ENCODE peak calls at places on chromosomes 5 and 9, in four cellular contexts. One of them, this sample, is unnamed.
A peak's percentile ranks its signal among the peaks of the same experiment; 100 is the strongest.

GRCh38 chr9:131624636-131625241 is 79.4 kb downstream of the PRRT1B start:
- DNase-seq in SK-N-SH: peak; percentile 52
- DNase-seq in HepG2: no peak
- DNase-seq in GM12878: no peak
- DNase-seq in this sample: no peak

GRCh38 chr9:93212409-93212808 is 28.5 kb downstream of the WNK2 start:
- DNase-seq in SK-N-SH: no peak
- DNase-seq in HepG2: no peak
- DNase-seq in GM12878: no peak
- DNase-seq in this sample: no peak

GRCh38 chr5:163433271-163433670 is 4.1 kb upstream of the CCNG1 start:
- DNase-seq in SK-N-SH: no peak
- DNase-seq in HepG2: no peak
- DNase-seq in GM12878: no peak
- DNase-seq in this sample: no peak

GRCh38 chr5:42970636-42971559 is 69.2 kb downstream of the ANXA2R start:
- DNase-seq in SK-N-SH: no peak
- DNase-seq in HepG2: no peak
- DNase-seq in GM12878: no peak
- DNase-seq in this sample: no peak

GRCh38 chr5:93800988-93801811 is 59.8 kb upstream of the POU5F2 start:
- DNase-seq in SK-N-SH: peak; percentile 26
- DNase-seq in HepG2: peak; percentile 45
- DNase-seq in GM12878: peak; percentile 2
- DNase-seq in this sample: peak; percentile 66

GRCh38 chr9:18611946-18612345 is 138.0 kb downstream of the ADAMTSL1 start:
- DNase-seq in SK-N-SH: no peak
- DNase-seq in HepG2: no peak
- DNase-seq in GM12878: no peak
- DNase-seq in this sample: no peak

GRCh38 chr9:100070642-100071041 is 28.2 kb downstream of the ERP44 start:
- DNase-seq in SK-N-SH: no peak
- DNase-seq in HepG2: no peak
- DNase-seq in GM12878: no peak
- DNase-seq in this sample: no peak

GRCh38 chr5:151141535-151141934 is 16.0 kb downstream of the ANXA6 start:
- DNase-seq in SK-N-SH: no peak
- DNase-seq in HepG2: no peak
- DNase-seq in GM12878: no peak
- DNase-seq in this sample: no peak

GRCh38 chr5:87120518-87121314 is 147.0 kb upstream of the RASA1 start:
- DNase-seq in SK-N-SH: no peak
- DNase-seq in HepG2: no peak
- DNase-seq in GM12878: no peak
- DNase-seq in this sample: peak; percentile 85

GRCh38 chr5:122967625-122968024 is 68.9 kb downstream of the PPIC start:
- DNase-seq in SK-N-SH: no peak
- DNase-seq in HepG2: no peak
- DNase-seq in GM12878: peak; percentile 43
- DNase-seq in this sample: no peak

GRCh38 chr9:137294091-137294683 is 7.9 kb downstream of the NRARP start:
- DNase-seq in SK-N-SH: peak; percentile 73
- DNase-seq in HepG2: peak; percentile 80
- DNase-seq in GM12878: no peak
- DNase-seq in this sample: peak; percentile 74

GRCh38 chr9:134233022-134233421 is 68.7 kb upstream of the RNU6ATAC start:
- DNase-seq in SK-N-SH: no peak
- DNase-seq in HepG2: no peak
- DNase-seq in GM12878: no peak
- DNase-seq in this sample: no peak

GRCh38 chr5:14467886-14468285 is 113.7 kb upstream of the OTULINL start:
- DNase-seq in SK-N-SH: no peak
- DNase-seq in HepG2: no peak
- DNase-seq in GM12878: no peak
- DNase-seq in this sample: no peak

GRCh38 chr5:147403659-147404640 is 105.9 kb downstream of the DPYSL3 start:
- DNase-seq in SK-N-SH: no peak
- DNase-seq in HepG2: no peak
- DNase-seq in GM12878: peak; percentile 63
- DNase-seq in this sample: peak; percentile 66

GRCh38 chr5:87074934-87075541 is 192.6 kb upstream of the RASA1 start:
- DNase-seq in SK-N-SH: no peak
- DNase-seq in HepG2: no peak
- DNase-seq in GM12878: peak; percentile 89
- DNase-seq in this sample: peak; percentile 43

GRCh38 chr9:134972140-134972539 is 54.4 kb upstream of the FCN1 start:
- DNase-seq in SK-N-SH: no peak
- DNase-seq in HepG2: no peak
- DNase-seq in GM12878: no peak
- DNase-seq in this sample: no peak

GRCh38 chr5:172837640-172838039 is 3.6 kb downstream of the ERGIC1 start:
- DNase-seq in SK-N-SH: no peak
- DNase-seq in HepG2: no peak
- DNase-seq in GM12878: peak; percentile 73
- DNase-seq in this sample: no peak

GRCh38 chr9:136846376-136847064 is 2.7 kb upstream of the PHPT1 start:
- DNase-seq in SK-N-SH: no peak
- DNase-seq in HepG2: no peak
- DNase-seq in GM12878: no peak
- DNase-seq in this sample: no peak

GRCh38 chr9:19232117-19232829 is 1.8 kb downstream of the DENND4C start:
- DNase-seq in SK-N-SH: no peak
- DNase-seq in HepG2: no peak
- DNase-seq in GM12878: no peak
- DNase-seq in this sample: no peak

GRCh38 chr5:181056431-181056830 is 16.4 kb downstream of the BTNL9 start:
- DNase-seq in SK-N-SH: no peak
- DNase-seq in HepG2: no peak
- DNase-seq in GM12878: no peak
- DNase-seq in this sample: no peak

GRCh38 chr9:2623046-2623865 is 1.7 kb downstream of the VLDLR start:
- DNase-seq in SK-N-SH: peak; percentile 68
- DNase-seq in HepG2: peak; percentile 33
- DNase-seq in GM12878: no peak
- DNase-seq in this sample: no peak

GRCh38 chr9:18067553-18068120 is 406.3 kb upstream of the ADAMTSL1 start:
- DNase-seq in SK-N-SH: no peak
- DNase-seq in HepG2: no peak
- DNase-seq in GM12878: no peak
- DNase-seq in this sample: no peak

GRCh38 chr5:68268363-68269130 is 53.0 kb downstream of the PIK3R1 start:
- DNase-seq in SK-N-SH: no peak
- DNase-seq in HepG2: no peak
- DNase-seq in GM12878: no peak
- DNase-seq in this sample: no peak

GRCh38 chr9:92535940-92536850 is at the start of gene ECM2:
- DNase-seq in SK-N-SH: no peak
- DNase-seq in HepG2: no peak
- DNase-seq in GM12878: no peak
- DNase-seq in this sample: no peak

GRCh38 chr5:136174021-136174659 is 18.8 kb downstream of the SMIM32 start:
- DNase-seq in SK-N-SH: peak; percentile 48
- DNase-seq in HepG2: peak; percentile 67
- DNase-seq in GM12878: peak; percentile 12
- DNase-seq in this sample: peak; percentile 15

GRCh38 chr5:150636391-150637244 is 3.8 kb upstream of the SYNPO start:
- DNase-seq in SK-N-SH: peak; percentile 84
- DNase-seq in HepG2: no peak
- DNase-seq in GM12878: no peak
- DNase-seq in this sample: no peak

GRCh38 chr5:122182491-122182921 is 53.2 kb downstream of the ZNF474 start:
- DNase-seq in SK-N-SH: no peak
- DNase-seq in HepG2: no peak
- DNase-seq in GM12878: no peak
- DNase-seq in this sample: no peak

GRCh38 chr9:80516678-80517077 is 944.9 kb downstream of the TLE4 start:
- DNase-seq in SK-N-SH: no peak
- DNase-seq in HepG2: no peak
- DNase-seq in GM12878: no peak
- DNase-seq in this sample: no peak
- TF ChIP-seq ZBTB33 in SK-N-SH: no peak
- TF ChIP-seq ZBTB33 in HepG2: no peak
- TF ChIP-seq ZBTB33 in GM12878: no peak
- TF ChIP-seq ZBTB33 in this sample: no peak

GRCh38 chr5:135092476-135092875 is 58.4 kb upstream of the PITX1 start:
- DNase-seq in SK-N-SH: no peak
- DNase-seq in HepG2: no peak
- DNase-seq in GM12878: no peak
- DNase-seq in this sample: no peak

GRCh38 chr5:135094339-135095051 is 60.5 kb upstream of the PITX1 start:
- DNase-seq in SK-N-SH: no peak
- DNase-seq in HepG2: no peak
- DNase-seq in GM12878: no peak
- DNase-seq in this sample: no peak

GRCh38 chr5:135089912-135090311 is 55.9 kb upstream of the PITX1 start:
- DNase-seq in SK-N-SH: no peak
- DNase-seq in HepG2: no peak
- DNase-seq in GM12878: no peak
- DNase-seq in this sample: no peak

GRCh38 chr5:135087950-135088349 is 53.9 kb upstream of the PITX1 start:
- DNase-seq in SK-N-SH: no peak
- DNase-seq in HepG2: no peak
- DNase-seq in GM12878: no peak
- DNase-seq in this sample: no peak

GRCh38 chr5:135091286-135091685 is 57.3 kb upstream of the PITX1 start:
- DNase-seq in SK-N-SH: no peak
- DNase-seq in HepG2: no peak
- DNase-seq in GM12878: no peak
- DNase-seq in this sample: no peak
- TF ChIP-seq ZBTB33 in SK-N-SH: no peak
- TF ChIP-seq ZBTB33 in HepG2: no peak
- TF ChIP-seq ZBTB33 in GM12878: no peak
- TF ChIP-seq ZBTB33 in this sample: no peak

DNA sequence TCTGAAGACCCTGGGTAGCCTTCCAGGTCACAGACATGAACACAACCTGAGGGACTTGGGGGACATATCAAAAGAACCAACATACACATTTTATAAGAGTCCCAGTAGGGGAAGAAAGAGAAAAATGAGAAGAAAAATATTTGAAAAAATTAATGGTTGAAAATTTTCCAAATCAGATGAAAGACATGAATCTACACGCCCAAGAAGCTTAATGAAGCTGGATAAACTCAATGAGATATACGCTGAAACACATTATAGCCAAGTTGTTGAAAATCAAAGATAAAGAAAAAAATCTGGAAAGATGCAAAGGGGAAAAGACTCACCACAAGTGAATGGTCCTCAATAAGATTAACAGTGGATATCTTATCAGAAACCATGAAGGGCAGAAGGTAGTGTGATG is 9.6 kb upstream of the CCDC180 start:
- DNase-seq in SK-N-SH: no peak
- DNase-seq in HepG2: no peak
- DNase-seq in GM12878: no peak
- DNase-seq in this sample: no peak
- TF ChIP-seq ZBTB33 in SK-N-SH: no peak
- TF ChIP-seq ZBTB33 in HepG2: no peak
- TF ChIP-seq ZBTB33 in GM12878: no peak
- TF ChIP-seq ZBTB33 in this sample: no peak

DNA sequence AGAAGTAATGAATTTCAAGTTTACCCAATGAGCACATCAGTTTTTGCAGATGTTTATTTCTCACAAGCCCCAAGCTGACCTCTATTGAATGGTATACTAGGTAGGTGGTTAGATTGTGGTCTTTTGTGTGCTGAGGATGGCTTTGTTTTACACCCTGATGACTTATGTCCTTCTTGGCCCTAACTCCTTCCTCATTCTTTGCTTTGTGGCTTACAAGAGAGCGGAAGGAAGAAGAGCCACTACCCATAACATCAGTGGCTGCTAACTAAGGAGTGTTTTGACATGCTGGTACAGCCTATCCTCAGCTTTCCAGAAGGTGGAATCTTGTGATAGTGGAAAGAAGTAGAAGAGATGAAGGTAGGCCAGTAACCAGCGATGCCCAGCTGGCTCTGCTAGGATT is 85.7 kb upstream of the NTRK2 start:
- DNase-seq in SK-N-SH: no peak
- DNase-seq in HepG2: no peak
- DNase-seq in GM12878: no peak
- DNase-seq in this sample: no peak
- TF ChIP-seq ZBTB33 in SK-N-SH: no peak
- TF ChIP-seq ZBTB33 in HepG2: no peak
- TF ChIP-seq ZBTB33 in GM12878: no peak
- TF ChIP-seq ZBTB33 in this sample: no peak

GRCh38 chr5:1316941-1317340 is 22.1 kb upstream of the TERT start:
- DNase-seq in SK-N-SH: no peak
- DNase-seq in HepG2: no peak
- DNase-seq in GM12878: no peak
- DNase-seq in this sample: no peak

GRCh38 chr5:1315018-1315708 is 20.3 kb upstream of the TERT start:
- DNase-seq in SK-N-SH: no peak
- DNase-seq in HepG2: no peak
- DNase-seq in GM12878: no peak
- DNase-seq in this sample: no peak

GRCh38 chr5:1314564-1314982 is 19.7 kb upstream of the TERT start:
- DNase-seq in SK-N-SH: no peak
- DNase-seq in HepG2: no peak
- DNase-seq in GM12878: no peak
- DNase-seq in this sample: no peak

GRCh38 chr5:1316588-1316902 is 21.7 kb upstream of the TERT start:
- DNase-seq in SK-N-SH: no peak
- DNase-seq in HepG2: no peak
- DNase-seq in GM12878: no peak
- DNase-seq in this sample: no peak

GRCh38 chr5:1315709-1316587 is 21.1 kb upstream of the TERT start:
- DNase-seq in SK-N-SH: no peak
- DNase-seq in HepG2: peak; percentile 80
- DNase-seq in GM12878: peak; percentile 69
- DNase-seq in this sample: no peak
- TF ChIP-seq ZBTB33 in SK-N-SH: no peak
- TF ChIP-seq ZBTB33 in HepG2: no peak
- TF ChIP-seq ZBTB33 in GM12878: no peak
- TF ChIP-seq ZBTB33 in this sample: no peak

GRCh38 chr5:120604898-120605297 is 140.8 kb downstream of the PRR16 start:
- DNase-seq in SK-N-SH: no peak
- DNase-seq in HepG2: no peak
- DNase-seq in GM12878: no peak
- DNase-seq in this sample: peak; percentile 31
- TF ChIP-seq ZBTB33 in SK-N-SH: no peak
- TF ChIP-seq ZBTB33 in HepG2: no peak
- TF ChIP-seq ZBTB33 in GM12878: no peak
- TF ChIP-seq ZBTB33 in this sample: no peak

GRCh38 chr9:116837038-116837998 is 150.2 kb downstream of the TRIM32 start:
- DNase-seq in SK-N-SH: no peak
- DNase-seq in HepG2: no peak
- DNase-seq in GM12878: no peak
- DNase-seq in this sample: no peak
- TF ChIP-seq ZBTB33 in SK-N-SH: no peak
- TF ChIP-seq ZBTB33 in HepG2: no peak
- TF ChIP-seq ZBTB33 in GM12878: no peak
- TF ChIP-seq ZBTB33 in this sample: no peak

DNA sequence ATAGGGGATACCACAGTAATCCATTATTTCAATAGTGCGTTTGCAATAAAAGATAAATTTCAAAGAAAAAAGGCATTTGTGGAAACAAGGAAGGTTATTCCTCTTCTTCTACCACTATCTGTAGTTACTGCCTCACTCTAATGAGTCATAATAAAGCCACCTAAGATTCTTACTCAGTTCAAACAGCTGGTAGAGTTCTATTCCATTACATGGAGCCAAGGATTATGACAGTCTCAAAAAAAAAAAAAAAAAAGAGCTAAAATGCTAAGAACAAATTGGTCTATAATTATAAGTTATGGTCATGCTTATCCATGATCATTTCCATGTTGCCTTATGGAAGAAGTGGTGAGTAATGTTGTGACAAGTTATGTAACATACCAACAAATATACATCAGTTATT is 46.3 kb downstream of the DENND1A start:
- DNase-seq in SK-N-SH: no peak
- DNase-seq in HepG2: no peak
- DNase-seq in GM12878: no peak
- DNase-seq in this sample: no peak
- TF ChIP-seq ZBTB33 in SK-N-SH: no peak
- TF ChIP-seq ZBTB33 in HepG2: no peak
- TF ChIP-seq ZBTB33 in GM12878: no peak
- TF ChIP-seq ZBTB33 in this sample: no peak

This sample was measured in HCT116.